ENCODE peak calls at places on chromosomes 5 and 9, in seven cellular contexts. T is psoas muscle, D is heart left ventricle, K is lower lobe of right lung, R is brain microvascular endothelial cell, H is testis, G is body of pancreas. Q is an unnamed sample.
A peak's percentile ranks its signal among the peaks of the same experiment; 100 is the strongest.

GRCh38 chr5:14824490-14824889 is 47.1 kb downstream of the ANKH start:
- DNase-seq in T (peak; percentile 18), D (no peak), K (no peak), R (no peak), H (no peak), G (no peak), Q (no peak)

GRCh38 chr5:16049766-16050165 is 129.8 kb downstream of the MARCHF11 start:
- DNase-seq in T (no peak), D (no peak), K (no peak), R (no peak), H (no peak), G (no peak), Q (no peak)

GRCh38 chr5:100676807-100677631 is 141.8 kb downstream of the FAM174A start:
- DNase-seq in T (no peak), D (no peak), K (no peak), R (peak; percentile 31), H (no peak), G (no peak), Q (no peak)

GRCh38 chr5:60490597-60491166 is 209.3 kb downstream of the DEPDC1B start:
- DNase-seq in T (no peak), D (no peak), K (no peak), R (no peak), H (no peak), G (no peak), Q (no peak)

GRCh38 chr9:136576269-136576626 is 30.4 kb upstream of the NOTCH1 start:
- DNase-seq in T (no peak), D (no peak), K (no peak), R (no peak), H (no peak), G (peak; percentile 75), Q (no peak)

GRCh38 chr5:17807069-17807468 is 172.8 kb downstream of the TAF11L14 start:
- DNase-seq in T (no peak), D (no peak), K (no peak), R (no peak), H (no peak), G (no peak), Q (no peak)

GRCh38 chr9:135905380-135906282 is 1.7 kb downstream of the CAMSAP1 start:
- DNase-seq in T (no peak), D (no peak), K (peak; percentile 39), R (no peak), H (no peak), G (no peak), Q (no peak)

GRCh38 chr5:142779163-142779562 is 9.0 kb downstream of the ARHGAP26 start:
- DNase-seq in T (no peak), D (peak; percentile 65), K (no peak), R (peak; percentile 28), H (no peak), G (no peak), Q (peak; percentile 52)

GRCh38 chr9:81317939-81318338 is 371.4 kb downstream of the TLE1 start:
- DNase-seq in T (no peak), D (no peak), K (no peak), R (no peak), H (no peak), G (no peak), Q (no peak)

GRCh38 chr5:143781993-143782520 is 29.9 kb upstream of the HMHB1 start:
- DNase-seq in T (no peak), D (no peak), K (no peak), R (no peak), H (no peak), G (no peak), Q (no peak)

GRCh38 chr9:95246547-95246946 is 71.0 kb downstream of the FANCC start:
- DNase-seq in T (no peak), D (no peak), K (no peak), R (no peak), H (no peak), G (no peak), Q (no peak)

GRCh38 chr9:95724253-95724991 is 151.1 kb upstream of the ERCC6L2 start:
- DNase-seq in T (no peak), D (no peak), K (no peak), R (no peak), H (no peak), G (no peak), Q (no peak)

GRCh38 chr5:173479711-173480110 is 136.7 kb downstream of the BOD1 start:
- DNase-seq in T (no peak), D (no peak), K (no peak), R (no peak), H (no peak), G (no peak), Q (no peak)

GRCh38 chr5:171776747-171777419 is 8.7 kb upstream of the SMIM23 start:
- DNase-seq in T (no peak), D (no peak), K (no peak), R (no peak), H (no peak), G (no peak), Q (no peak)

GRCh38 chr9:130870491-130871381 is 25.9 kb downstream of the QRFP start:
- DNase-seq in T (no peak), D (peak; percentile 71), K (no peak), R (no peak), H (peak; percentile 70), G (no peak), Q (no peak)

GRCh38 chr9:1100945-1101344 is 50.8 kb downstream of the DMRT2 start:
- DNase-seq in T (peak; percentile 38), D (peak; percentile 70), K (no peak), R (peak; percentile 30), H (peak; percentile 63), G (peak; percentile 59), Q (peak; percentile 63)

GRCh38 chr9:109716631-109717030 is 63.4 kb upstream of the PALM2AKAP2 start:
- DNase-seq in T (no peak), D (no peak), K (no peak), R (no peak), H (no peak), G (no peak), Q (no peak)

GRCh38 chr5:78251663-78252284 is 42.7 kb downstream of the AP3B1 start:
- DNase-seq in T (no peak), D (no peak), K (no peak), R (no peak), H (no peak), G (no peak), Q (no peak)

GRCh38 chr5:123367739-123368138 is 55.5 kb downstream of the CEP120 start:
- DNase-seq in T (no peak), D (no peak), K (no peak), R (no peak), H (no peak), G (no peak), Q (peak; percentile 31)

GRCh38 chr5:143554918-143555477 is 151.5 kb upstream of the NR3C1 start:
- DNase-seq in T (no peak), D (no peak), K (no peak), R (peak; percentile 56), H (no peak), G (no peak), Q (no peak)

GRCh38 chr9:137880160-137880975 is 2.8 kb downstream of the CACNA1B start:
- DNase-seq in T (no peak), D (no peak), K (peak; percentile 35), R (no peak), H (no peak), G (no peak), Q (no peak)

DNA sequence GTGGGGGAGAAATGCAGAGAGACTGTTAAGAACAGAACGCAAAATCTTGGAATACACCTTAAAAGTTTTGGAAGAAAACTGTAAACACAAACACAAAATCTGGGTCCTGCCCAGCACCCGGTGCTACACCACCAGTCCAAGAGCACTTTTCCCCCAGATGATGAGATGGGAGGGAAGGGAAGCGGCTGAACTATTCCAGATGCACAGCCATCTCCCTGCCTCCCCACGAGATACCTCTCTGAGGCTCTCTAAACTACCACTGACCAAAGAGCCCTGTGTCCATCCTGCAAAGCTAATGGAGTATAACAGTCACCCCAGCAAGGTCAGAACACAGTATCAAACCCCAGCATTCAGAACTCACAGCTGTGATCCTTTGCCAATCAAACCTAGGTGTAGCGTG is 8.0 kb downstream of the SPARC start:
- DNase-seq in T (no peak), D (no peak), K (no peak), R (no peak), H (no peak), G (no peak), Q (no peak)
- H3K27ac ChIP-seq in T (peak overlapping the region; percentile 89), D (peak overlapping the region; percentile 90), K (peak overlapping the region; percentile 75), R (peak overlapping the region; percentile 72), H (peak overlapping the region; percentile 93), G (peak overlapping the region; percentile 16), Q (peak overlapping the region; percentile 42)

GRCh38 chr5:58459860-58460726 is at the start of gene PLK2:
- DNase-seq in T (peak; percentile 92), D (peak; percentile 96), K (peak; percentile 95), R (peak; percentile 89), H (peak; percentile 96), G (peak; percentile 94), Q (peak; percentile 88)
- TF ChIP-seq CTCF in T (peak; percentile 53), D (no peak), K (peak; percentile 39), R (peak; percentile 47), H (peak; percentile 49), G (peak; percentile 80), Q (peak; percentile 43)

DNA sequence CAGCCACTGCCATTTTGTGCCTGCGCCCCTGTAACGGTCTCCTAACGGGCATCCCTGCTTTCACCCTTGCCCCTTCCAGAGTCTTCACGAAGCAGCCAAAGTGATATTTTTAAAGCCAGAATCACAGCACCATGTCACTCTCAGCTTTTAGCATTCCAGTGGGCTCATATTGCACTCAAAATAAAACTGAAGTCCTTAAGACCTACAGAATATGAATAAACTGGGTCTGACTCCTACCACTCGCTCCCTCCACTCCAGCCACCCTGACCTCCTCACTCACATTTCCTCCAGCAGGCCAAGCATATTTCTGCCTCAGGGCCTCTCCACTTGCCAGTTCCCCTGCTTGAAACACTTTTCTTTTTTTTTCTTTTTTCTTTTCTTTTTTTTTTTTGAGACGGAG is 2.4 kb upstream of the PDLIM7 start:
- DNase-seq in T (no peak), D (no peak), K (no peak), R (no peak), H (no peak), G (no peak), Q (no peak)
- H3K27ac ChIP-seq in T (no peak overlapping the region), D (no peak overlapping the region), K (no peak overlapping the region), R (no peak overlapping the region), H (no peak overlapping the region), G (no peak overlapping the region), Q (no peak overlapping the region)

DNA sequence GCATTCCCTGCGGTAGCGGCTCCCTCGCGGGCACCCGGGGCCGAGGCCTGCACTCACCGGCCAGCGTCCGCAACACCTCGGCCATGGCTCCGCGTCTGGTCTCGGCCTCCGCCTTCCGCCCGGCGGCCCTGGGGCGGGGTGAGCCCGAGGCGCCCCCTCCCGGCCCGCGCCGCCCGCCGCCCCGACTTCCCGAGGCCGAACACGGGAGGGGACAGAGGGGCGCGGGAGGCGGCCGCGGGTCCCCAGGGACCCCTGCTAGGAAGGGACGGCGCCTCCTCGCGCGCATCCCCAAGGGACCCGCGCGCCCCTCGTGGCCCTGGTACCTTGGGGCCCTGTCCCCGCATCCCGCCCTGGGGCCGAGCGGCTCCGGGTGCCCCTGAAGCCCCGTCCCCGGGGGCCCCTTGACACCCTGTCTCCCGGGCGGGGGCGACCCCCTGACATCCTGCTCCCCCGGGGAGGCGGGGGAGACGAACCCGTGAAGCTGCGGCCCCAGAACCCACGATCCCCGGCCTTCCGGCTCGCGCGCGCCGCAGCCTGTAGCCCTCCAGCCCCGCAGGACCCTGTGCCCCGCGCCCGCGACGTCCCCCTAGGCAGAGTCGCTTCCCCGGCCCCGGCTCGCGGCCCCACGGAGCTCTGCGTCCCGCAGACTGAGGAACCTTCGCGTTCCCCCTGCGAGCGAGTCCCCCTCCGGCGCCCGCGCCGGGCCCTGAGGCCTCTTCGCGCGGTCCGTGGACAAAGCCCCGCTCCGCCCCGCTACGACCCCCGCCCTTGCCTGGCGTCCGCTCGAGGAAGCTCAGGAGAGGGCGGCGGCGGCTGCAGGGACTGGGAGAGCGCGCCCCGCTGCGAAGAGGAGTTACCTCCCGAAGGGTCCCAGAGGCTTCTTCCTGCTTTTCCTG is at the start of gene ABO:
- DNase-seq in T (no peak), D (peak; percentile 57), K (no peak), R (no peak), H (peak; percentile 61), G (peak; percentile 40), Q (peak; percentile 30)
- TF ChIP-seq CTCF in T (peak; percentile 10), D (peak; percentile 23), K (peak; percentile 30), R (no peak), H (peak; percentile 56), G (peak; percentile 56), Q (no peak)

Q was measured in cardiac muscle cell.